ENCODE peak calls at places on chromosomes 16 and 17, in nine cellular contexts. Z is NCI-H2171, M is stromal cell of bone marrow, A is fibroblast of lung, N is epithelial cell of prostate, Q is NCI-H1105 treated with DMSO at 0.1 percent for 48 hours, B is Caco-2, V is HEK293T, U is psoas muscle. G is an unnamed sample.

GRCh38 chr17:78679495-78680395 is 102.3 kb downstream of the CYTH1 start:
- DNase-seq in Z (no peak), M (no peak), A (no peak), N (no peak), Q (no peak), B (no peak), V (no peak), U (no peak), G (no peak)

GRCh38 chr17:12089809-12090384 is 69.2 kb downstream of the MAP2K4 start:
- DNase-seq in Z (no peak), M (peak), A (peak), N (no peak), Q (peak), B (no peak), V (no peak), U (no peak), G (peak)

GRCh38 chr16:49838639-49839461 is 17.1 kb downstream of the ZNF423 start:
- DNase-seq in Z (no peak), M (no peak), A (no peak), N (no peak), Q (no peak), B (no peak), V (no peak), U (no peak), G (no peak)

GRCh38 chr17:4893721-4894560 is 5.4 kb upstream of the C17orf107 start:
- DNase-seq in Z (no peak), M (no peak), A (no peak), N (no peak), Q (no peak), B (no peak), V (no peak), U (no peak), G (no peak)

GRCh38 chr16:35186045-35186759 is 1726.8 kb downstream of the TP53TG3F start:
- DNase-seq in Z (no peak), M (no peak), A (no peak), N (no peak), Q (no peak), B (no peak), V (no peak), U (no peak), G (no peak)

GRCh38 chr17:7351665-7352558 is at the start of gene KCTD11:
- DNase-seq in Z (peak), M (peak), A (peak), N (peak), Q (peak), B (peak), V (peak), U (peak), G (peak)

GRCh38 chr16:51243836-51244483 is 92.9 kb upstream of the SALL1 start:
- DNase-seq in Z (no peak), M (no peak), A (no peak), N (no peak), Q (no peak), B (peak), V (no peak), U (no peak), G (no peak)

GRCh38 chr17:55699178-55699865 is 23.3 kb downstream of the TMEM100 start:
- DNase-seq in Z (no peak), M (no peak), A (no peak), N (no peak), Q (peak), B (no peak), V (no peak), U (no peak), G (no peak)

G was measured in T47D.